ENCODE peak calls at places on chromosomes 12 and 14, in six cellular contexts. I is adipocyte; N is stimulated activated effector memory CD8-positive, alpha-beta T cell treated with anti-CD3 and anti-CD28 coated beads, Interleukin-12 subunit alpha, Interleukin-12 subunit beta, amount 100 ng/mL, for 72 hours; V is non-pigmented ciliary epithelial cell; Y is activated CD8-positive, alpha-beta memory T cell treated with anti-CD3 and anti-CD28 coated beads, Interleukin-2, amount 50 U/mL, for 48 hours; B is HEK293T. F is an unnamed sample.

GRCh38 chr12:64946132-64946829 is 121.8 kb downstream of the TBC1D30 start:
- DNase-seq in V (no peak), Y (no peak), B (no peak), N (no peak), I (no peak), F (no peak)

GRCh38 chr14:96069421-96069820 is 30.3 kb downstream of the C14orf132 start:
- DNase-seq in N (no peak), V (no peak), I (no peak), B (no peak), Y (no peak), F (no peak)

GRCh38 chr14:104224516-104225281 is 86.3 kb downstream of the KIF26A start:
- DNase-seq in Y (peak; percentile 88), V (no peak), I (peak; percentile 23), N (peak; percentile 67), B (peak; percentile 69), F (peak; percentile 89)

GRCh38 chr14:33682746-33683145 is 268.1 kb downstream of the EGLN3 start:
- DNase-seq in B (no peak), V (no peak), Y (no peak), I (peak; percentile 88), N (no peak), F (no peak)

GRCh38 chr14:104419865-104420458 is 159.6 kb upstream of the C14orf180 start:
- DNase-seq in N (peak; percentile 38), I (no peak), Y (no peak), V (no peak), B (no peak), F (peak; percentile 84)

GRCh38 chr12:89243786-89244185 is 108.5 kb downstream of the DUSP6 start:
- DNase-seq in V (no peak), I (no peak), N (no peak), Y (no peak), B (no peak), F (no peak)

GRCh38 chr12:31476437-31476836 is 114.5 kb downstream of the DENND5B start:
- DNase-seq in Y (no peak), V (no peak), N (no peak), I (no peak), B (no peak), F (no peak)

GRCh38 chr12:26133508-26133907 is 8.7 kb upstream of the BHLHE41 start:
- DNase-seq in I (no peak), B (no peak), V (no peak), Y (no peak), N (no peak), F (no peak)

GRCh38 chr12:93025145-93026103 is 96.3 kb upstream of the EEA1 start:
- DNase-seq in N (no peak), I (peak; percentile 73), B (peak; percentile 35), Y (no peak), V (no peak), F (peak; percentile 33)

GRCh38 chr12:54631551-54631950 is 3.1 kb downstream of the LACRT start:
- DNase-seq in V (no peak), I (no peak), Y (peak; percentile 12), N (no peak), B (no peak), F (no peak)

GRCh38 chr12:108784270-108784669 is 53.0 kb upstream of the CORO1C start:
- DNase-seq in Y (no peak), N (no peak), B (no peak), I (no peak), V (no peak), F (no peak)

GRCh38 chr12:76547526-76547925 is 12.0 kb downstream of the OSBPL8 start:
- DNase-seq in I (no peak), B (no peak), Y (no peak), N (no peak), V (no peak), F (no peak)

GRCh38 chr12:13210022-13210539 is 13.6 kb downstream of the EMP1 start:
- DNase-seq in B (no peak), N (no peak), V (no peak), Y (no peak), I (no peak), F (no peak)

GRCh38 chr12:13442457-13442856 is 245.9 kb downstream of the EMP1 start:
- DNase-seq in V (no peak), B (no peak), I (no peak), Y (no peak), N (no peak), F (no peak)

GRCh38 chr12:107134558-107134957 is 41.2 kb upstream of the CRY1 start:
- DNase-seq in B (peak; percentile 63), N (no peak), I (no peak), V (no peak), Y (peak; percentile 60), F (no peak)

GRCh38 chr14:93475471-93475870 is 44.7 kb downstream of the UNC79 start:
- DNase-seq in Y (no peak), B (no peak), N (no peak), I (no peak), V (no peak), F (no peak)

GRCh38 chr12:58530421-58531067 is 389.8 kb downstream of the LRIG3 start:
- DNase-seq in I (peak; percentile 76), Y (no peak), B (no peak), N (no peak), V (peak; percentile 80), F (no peak)

GRCh38 chr14:90111895-90112534 is 50.2 kb downstream of the KCNK13 start:
- DNase-seq in I (peak; percentile 27), V (peak; percentile 34), N (no peak), Y (no peak), B (no peak), F (no peak)

GRCh38 chr14:59852350-59852749 is 18.2 kb downstream of the RTN1 start:
- DNase-seq in Y (no peak), I (no peak), V (no peak), N (no peak), B (no peak), F (no peak)

GRCh38 chr14:36519431-36520321 is at the start of gene NKX2-1:
- DNase-seq in B (peak; percentile 51), N (no peak), I (peak; percentile 5), V (no peak), Y (peak; percentile 61), F (peak; percentile 27)

GRCh38 chr12:70741266-70741665 is 104.0 kb upstream of the PTPRB start:
- DNase-seq in N (no peak), Y (no peak), V (no peak), I (no peak), B (no peak), F (no peak)

GRCh38 chr14:64581817-64582216 is 32.1 kb downstream of the PPP1R36 start:
- DNase-seq in Y (no peak), V (no peak), N (no peak), B (no peak), I (no peak), F (no peak)

GRCh38 chr12:96108321-96108720 is 72.9 kb upstream of the LTA4H start:
- DNase-seq in I (no peak), V (no peak), B (no peak), N (no peak), Y (no peak), F (no peak)

GRCh38 chr12:92045852-92046251 is 99.8 kb downstream of the BTG1 start:
- DNase-seq in V (no peak), B (no peak), Y (no peak), N (no peak), I (no peak), F (no peak)

GRCh38 chr14:95663226-95663797 is 22.9 kb upstream of the TCL1B start:
- DNase-seq in Y (no peak), I (no peak), B (no peak), V (no peak), N (no peak), F (no peak)

GRCh38 chr12:26195250-26195640 is at the start of gene SSPN:
- DNase-seq in Y (peak; percentile 52), V (no peak), B (peak; percentile 33), N (no peak), I (peak; percentile 73), F (no peak)

GRCh38 chr14:41805633-41806032 is 199.0 kb downstream of the LRFN5 start:
- DNase-seq in B (no peak), N (no peak), V (no peak), I (no peak), Y (no peak), F (no peak)

GRCh38 chr14:22084393-22085281 is 411.0 kb upstream of the OR4E1 start:
- DNase-seq in N (no peak), Y (no peak), V (peak; percentile 28), B (peak; percentile 37), I (peak; percentile 79), F (peak; percentile 62)

GRCh38 chr12:80777587-80777986 is 60.9 kb downstream of the MYF5 start:
- DNase-seq in Y (no peak), N (no peak), I (no peak), V (no peak), B (no peak), F (no peak)

GRCh38 chr14:54715244-54715643 is 148.3 kb downstream of the SAMD4A start:
- DNase-seq in B (no peak), V (no peak), I (no peak), N (no peak), Y (no peak), F (no peak)

GRCh38 chr12:26493656-26494055 is 298.3 kb downstream of the SSPN start:
- DNase-seq in B (no peak), V (no peak), I (no peak), Y (no peak), N (no peak), F (no peak)

F was measured in NCI-H1694.